ENCODE peak calls at places on chromosomes 3 and 15, in nine cellular contexts. V is endothelial cell; D is Kasumi-1; T is Daoy; I is omental fat pad; C is foreskin fibroblast; P is stimulated activated naive CD8-positive, alpha-beta T cell treated with anti-CD3 and anti-CD28 coated beads, Interleukin-15, Interleukin-2, amounts not matched to agents 100 U/mL and 50 U/mL, for 24 hours; N is foreskin keratinocyte; B is sciatic nerve. L is an unnamed sample.

GRCh38 chr3:15420871-15421270 is 6.5 kb downstream of the METTL6 start:
- DNase-seq in I (no peak), B (no peak), V (no peak), P (no peak), D (no peak), T (no peak), C (peak; percentile 42), N (no peak), L (no peak)

GRCh38 chr15:48177383-48177874 is 666 bp downstream of the MYEF2 start:
- DNase-seq in V (no peak), N (no peak), B (no peak), T (peak; percentile 62), I (no peak), C (peak; percentile 68), D (no peak), P (no peak), L (no peak)

GRCh38 chr3:172561894-172562664 is 38.8 kb upstream of the TNFSF10 start:
- DNase-seq in C (no peak), D (no peak), N (no peak), V (no peak), B (no peak), P (peak; percentile 33), I (no peak), T (no peak), L (no peak)

GRCh38 chr3:185606191-185606590 is 20.1 kb downstream of the SENP2 start:
- DNase-seq in N (no peak), P (no peak), T (no peak), V (no peak), D (no peak), B (no peak), I (no peak), C (no peak), L (no peak)

GRCh38 chr3:36891651-36892268 is 53.1 kb downstream of the TRANK1 start:
- DNase-seq in T (no peak), N (no peak), P (no peak), C (no peak), I (no peak), D (no peak), V (no peak), B (no peak), L (no peak)

GRCh38 chr15:99466701-99467337 is 99.0 kb upstream of the MEF2A start:
- DNase-seq in B (no peak), I (no peak), N (no peak), P (no peak), D (peak; percentile 83), T (no peak), V (no peak), C (no peak), L (no peak)

GRCh38 chr3:196568246-196569002 is at the start of the genes FBXO45 and WDR53:
- DNase-seq in B (peak; percentile 95), C (peak; percentile 98), N (peak; percentile 83), D (peak; percentile 91), P (peak; percentile 96), T (peak; percentile 98), I (peak; percentile 78), V (peak; percentile 94), L (peak; percentile 92)

GRCh38 chr15:57216288-57216687 is 160.0 kb upstream of the CGNL1 start:
- DNase-seq in D (no peak), N (no peak), C (peak; percentile 90), B (no peak), I (no peak), P (no peak), T (peak; percentile 64), V (no peak), L (no peak)

GRCh38 chr3:193869221-193870201 is 266.4 kb upstream of the HES1 start:
- DNase-seq in C (peak; percentile 91), I (no peak), P (peak; percentile 57), B (peak; percentile 80), D (peak; percentile 91), N (peak; percentile 64), V (peak; percentile 44), T (peak; percentile 94), L (no peak)

GRCh38 chr3:40877651-40878463 is 321.4 kb upstream of the CTNNB1 start:
- DNase-seq in V (no peak), C (no peak), B (peak; percentile 77), I (no peak), N (peak; percentile 18), P (no peak), T (peak; percentile 11), D (no peak), L (peak; percentile 60)

GRCh38 chr3:21645121-21645897 is 105.7 kb downstream of the ZNF385D start:
- DNase-seq in I (no peak), T (no peak), C (peak; percentile 76), V (no peak), B (no peak), P (no peak), N (no peak), D (no peak), L (no peak)

GRCh38 chr3:11211531-11212300 is 57.4 kb downstream of the HRH1 start:
- DNase-seq in D (no peak), B (peak; percentile 56), N (no peak), I (no peak), V (no peak), T (peak; percentile 22), P (no peak), C (no peak), L (no peak)

GRCh38 chr3:187017511-187018230 is 87.3 kb downstream of the ST6GAL1 start:
- DNase-seq in V (no peak), T (no peak), D (no peak), I (no peak), N (no peak), P (no peak), C (no peak), B (no peak), L (no peak)